ENCODE peak calls at places on chromosomes 7 and 10, in six cellular contexts. U, K, L, Z, X and C are unnamed samples.

GRCh38 chr10:114404171-114405010 is at the start of gene AFAP1L2:
- DNase-seq in U (peak), K (no peak), L (peak), Z (peak), X (peak), C (no peak)

GRCh38 chr7:84757756-84758155 is 429.1 kb downstream of the SEMA3D start:
- DNase-seq in U (no peak), K (no peak), L (no peak), Z (no peak), X (no peak), C (no peak)

GRCh38 chr10:130921461-130921860 is 390.1 kb downstream of the TCERG1L start:
- DNase-seq in U (no peak), K (no peak), L (no peak), Z (no peak), X (no peak), C (no peak)

GRCh38 chr7:106612432-106612831 is 48.5 kb downstream of the CCDC71L start:
- DNase-seq in U (no peak), K (no peak), L (no peak), Z (no peak), X (no peak), C (no peak)

GRCh38 chr7:83347836-83348482 is 185.3 kb upstream of the PCLO start:
- DNase-seq in U (no peak), K (no peak), L (peak), Z (peak), X (peak), C (no peak)

GRCh38 chr10:46270086-46270811 is 16.5 kb upstream of the ANTXRL start:
- DNase-seq in U (no peak), K (no peak), L (no peak), Z (no peak), X (no peak), C (no peak)

GRCh38 chr7:471866-472639 is 47.6 kb downstream of the PDGFA start:
- DNase-seq in U (no peak), K (no peak), L (peak), Z (no peak), X (peak), C (no peak)

GRCh38 chr10:123331438-123331837 is 177.2 kb downstream of the BUB3 start:
- DNase-seq in U (no peak), K (no peak), L (peak), Z (no peak), X (peak), C (no peak)

GRCh38 chr10:53487019-53487983 is 714.7 kb upstream of the MBL2 start:
- DNase-seq in U (no peak), K (no peak), L (no peak), Z (no peak), X (no peak), C (no peak)

GRCh38 chr7:139095194-139095659 is 14.3 kb downstream of the ZC3HAV1 start:
- DNase-seq in U (no peak), K (no peak), L (no peak), Z (no peak), X (no peak), C (no peak)

GRCh38 chr7:98619450-98620321 is 2.6 kb downstream of the NPTX2 start:
- DNase-seq in U (peak), K (no peak), L (peak), Z (no peak), X (peak), C (no peak)

GRCh38 chr10:88064608-88065383 is 201.4 kb downstream of the PTEN start:
- DNase-seq in U (no peak), K (no peak), L (peak), Z (no peak), X (peak), C (no peak)

GRCh38 chr10:42645103-42645502 is 6.7 kb upstream of the ZNF33B start:
- DNase-seq in U (no peak), K (no peak), L (no peak), Z (no peak), X (peak), C (no peak)

GRCh38 chr10:102067091-102067916 is 2.2 kb downstream of the HPS6 start:
- DNase-seq in U (no peak), K (no peak), L (no peak), Z (no peak), X (no peak), C (no peak)

GRCh38 chr7:44220046-44220720 is 19.4 kb downstream of the YKT6 start:
- DNase-seq in U (no peak), K (no peak), L (no peak), Z (no peak), X (no peak), C (no peak)

GRCh38 chr10:131022981-131023380 is 288.5 kb downstream of the TCERG1L start:
- DNase-seq in U (no peak), K (no peak), L (no peak), Z (no peak), X (no peak), C (no peak)

GRCh38 chr7:7317850-7318249 is 135.5 kb downstream of the C1GALT1 start:
- DNase-seq in U (no peak), K (no peak), L (no peak), Z (no peak), X (no peak), C (no peak)

GRCh38 chr10:84214046-84214572 is 11.2 kb downstream of the LRIT2 start:
- DNase-seq in U (no peak), K (no peak), L (no peak), Z (no peak), X (no peak), C (no peak)

GRCh38 chr10:84211566-84211965 is 13.8 kb downstream of the LRIT2 start:
- DNase-seq in U (no peak), K (no peak), L (no peak), Z (no peak), X (no peak), C (no peak)

GRCh38 chr10:84214612-84215235 is 10.6 kb downstream of the LRIT2 start:
- DNase-seq in U (peak), K (peak), L (peak), Z (no peak), X (no peak), C (no peak)

GRCh38 chr10:84212015-84212414 is 13.3 kb downstream of the LRIT2 start:
- DNase-seq in U (no peak), K (no peak), L (no peak), Z (no peak), X (no peak), C (no peak)

GRCh38 chr10:84213076-84213475 is 12.3 kb downstream of the LRIT2 start:
- DNase-seq in U (no peak), K (no peak), L (no peak), Z (no peak), X (no peak), C (no peak)
- TF ChIP-seq EZH2 in U (no peak), K (no peak), L (no peak), Z (no peak), X (no peak), C (no peak)

DNA sequence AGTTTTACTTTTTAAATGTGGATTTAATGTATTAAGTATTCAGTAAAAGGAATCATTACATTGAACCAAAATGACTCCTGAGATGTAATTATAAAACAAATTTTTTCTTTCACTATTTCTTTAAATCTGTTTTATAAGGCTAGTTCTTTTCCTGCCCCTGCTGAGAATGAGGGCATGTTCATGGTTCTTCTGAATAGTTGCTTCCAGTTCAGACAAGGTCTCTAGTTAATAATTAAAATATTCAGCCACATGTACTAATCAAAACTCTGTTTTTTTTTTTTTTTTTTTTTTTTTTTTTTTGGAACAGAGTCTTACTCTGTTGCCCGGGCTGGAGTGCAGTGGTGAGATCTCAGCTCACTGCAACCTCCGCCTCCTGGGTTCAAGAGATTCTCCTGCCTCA is 321.2 kb downstream of the DNAJB9 start:
- DNase-seq in U (no peak), K (no peak), L (no peak), Z (no peak), X (no peak), C (no peak)
- H3K4me3 ChIP-seq in U (no peak), K (no peak), L (no peak), Z (no peak), X (no peak), C (no peak)

GRCh38 chr10:97915346-97915745 is 65.7 kb downstream of the GOLGA7B start:
- DNase-seq in U (no peak), K (no peak), L (no peak), Z (no peak), X (no peak), C (no peak)

GRCh38 chr10:97916586-97916985 is 66.9 kb downstream of the GOLGA7B start:
- DNase-seq in U (no peak), K (no peak), L (peak), Z (no peak), X (no peak), C (no peak)

GRCh38 chr10:97914171-97914836 is 64.7 kb downstream of the GOLGA7B start:
- DNase-seq in U (no peak), K (no peak), L (no peak), Z (no peak), X (no peak), C (no peak)

GRCh38 chr10:97914837-97915211 is 65.2 kb downstream of the GOLGA7B start:
- DNase-seq in U (peak), K (peak), L (peak), Z (peak), X (peak), C (no peak)

DNA sequence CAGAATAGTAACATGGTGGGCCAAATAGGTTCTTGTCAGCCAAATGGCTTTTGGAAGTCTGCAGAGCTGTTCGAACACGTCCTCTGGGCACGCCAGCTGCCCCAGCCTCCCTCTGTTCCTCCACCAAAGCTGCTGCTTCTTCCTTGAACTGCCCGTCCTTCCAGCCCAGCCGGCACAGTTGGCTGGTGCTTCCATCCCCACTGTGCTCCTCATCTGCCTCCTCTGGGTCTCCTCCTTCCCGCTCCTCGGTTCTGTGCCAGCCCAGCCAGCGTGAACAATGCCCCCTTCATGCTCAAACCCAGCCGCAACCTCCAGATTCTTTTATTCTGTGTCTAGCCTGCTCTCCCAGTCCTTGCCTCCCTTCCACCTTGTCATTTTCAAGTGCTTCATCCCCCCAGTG is 66.1 kb downstream of the GOLGA7B start:
- DNase-seq in U (no peak), K (no peak), L (no peak), Z (no peak), X (no peak), C (no peak)
- TF ChIP-seq EZH2 in U (no peak), K (no peak), L (no peak), Z (no peak), X (no peak), C (no peak)

GRCh38 chr10:110837418-110838120 is 34.2 kb upstream of the PDCD4 start:
- DNase-seq in U (no peak), K (no peak), L (no peak), Z (no peak), X (no peak), C (no peak)
- H3K4me3 ChIP-seq in U (no peak), K (no peak), L (no peak), Z (no peak), X (no peak), C (no peak)